ENCODE peak calls at places on chromosomes 16 and 17, in four cellular contexts. P is SK-N-SH, Q is WTC11, S is H1. N is an unnamed sample.

GRCh38 chr17:77444653-77445029 is 303.9 kb downstream of the SEC14L1 start:
- DNase-seq in Q (no peak), P (no peak), S (no peak), N (peak; percentile 50)

GRCh38 chr16:6160871-6161270 is 1063.3 kb upstream of the EEF2KMT start:
- DNase-seq in Q (no peak), S (no peak), P (no peak), N (no peak)

GRCh38 chr16:71681360-71681759 is 43.1 kb downstream of the PHLPP2 start:
- DNase-seq in S (no peak), P (no peak), Q (no peak), N (no peak)

GRCh38 chr17:60656499-60656898 is 21.2 kb upstream of the BCAS3 start:
- DNase-seq in P (no peak), Q (no peak), S (no peak), N (peak; percentile 25)

GRCh38 chr16:29684671-29685070 is 5.7 kb downstream of the QPRT start:
- DNase-seq in Q (no peak), S (no peak), P (no peak), N (no peak)

GRCh38 chr17:61621317-61621716 is 30.3 kb upstream of the NACA2 start:
- DNase-seq in Q (no peak), S (no peak), P (no peak), N (no peak)

GRCh38 chr17:3732171-3732570 is 8.5 kb downstream of the HASPIN start:
- DNase-seq in S (no peak), P (no peak), Q (no peak), N (peak; percentile 60)

GRCh38 chr16:10828851-10829331 is 10.3 kb upstream of the TVP23A start:
- DNase-seq in S (peak; percentile 49), Q (no peak), P (peak; percentile 82), N (no peak)

GRCh38 chr16:72371307-72372081 is 199.5 kb upstream of the PMFBP1 start:
- DNase-seq in Q (peak; percentile 44), P (no peak), S (no peak), N (no peak)

GRCh38 chr16:11410382-11411058 is 65.3 kb downstream of the RMI2 start:
- DNase-seq in S (no peak), Q (no peak), P (no peak), N (no peak)

GRCh38 chr16:29806096-29806579 is at the start of gene MAZ:
- DNase-seq in P (peak; percentile 90), S (no peak), Q (no peak), N (peak; percentile 78)

GRCh38 chr17:27602721-27603445 is 28.1 kb upstream of the LGALS9 start:
- DNase-seq in Q (peak; percentile 92), S (peak; percentile 93), P (peak; percentile 87), N (peak; percentile 91)

GRCh38 chr17:31310260-31310659 is 3.6 kb downstream of the EVI2B start:
- DNase-seq in Q (no peak), P (no peak), S (no peak), N (no peak)

GRCh38 chr16:28180660-28181556 is 30.9 kb downstream of the XPO6 start:
- DNase-seq in S (no peak), Q (no peak), P (no peak), N (no peak)

GRCh38 chr16:65658339-65659275 is 536.7 kb upstream of the CDH11 start:
- DNase-seq in P (peak; percentile 54), S (no peak), Q (no peak), N (no peak)

GRCh38 chr16:19132898-19133297 is 19.1 kb downstream of the ITPRIPL2 start:
- DNase-seq in Q (no peak), S (no peak), P (no peak), N (no peak)

GRCh38 chr16:3487521-3488410 is 7.5 kb downstream of the C16orf90 start:
- DNase-seq in S (no peak), P (no peak), Q (no peak), N (no peak)

GRCh38 chr17:39169518-39169917 is 3.6 kb upstream of the ARL5C start:
- DNase-seq in S (no peak), Q (no peak), P (no peak), N (no peak)

GRCh38 chr17:27644586-27644985 is 13.6 kb downstream of the LGALS9 start:
- DNase-seq in S (no peak), Q (no peak), P (no peak), N (no peak)

GRCh38 chr16:25108054-25108453 is 3.5 kb upstream of the LCMT1 start:
- DNase-seq in Q (peak; percentile 28), P (peak; percentile 33), S (peak; percentile 50), N (peak; percentile 75)

DNA sequence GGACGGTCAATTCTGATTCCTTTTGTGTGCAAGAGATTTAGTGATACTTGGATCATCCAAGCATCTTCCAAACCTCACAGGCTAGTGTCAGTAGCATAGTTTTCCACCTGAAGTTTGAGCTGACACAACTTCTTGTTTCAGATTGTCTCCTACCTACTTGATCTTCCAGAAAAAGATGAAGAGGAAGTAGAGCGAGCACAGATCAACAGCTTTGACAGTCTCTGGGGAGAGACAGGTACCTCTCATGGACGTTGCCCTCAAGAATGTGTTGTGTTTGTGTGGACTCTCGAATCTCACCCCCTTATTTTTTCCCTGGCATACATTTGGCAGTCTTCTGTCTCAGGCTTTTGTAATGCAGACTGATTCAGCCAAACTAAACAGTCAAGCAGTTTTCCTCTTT is 47.4 kb downstream of the CYB561 start:
- DNase-seq in S (no peak), P (no peak), Q (no peak), N (no peak)
- TF ChIP-seq TEAD4 in S (no peak), P (no peak), Q (no peak), N (no peak)

GRCh38 chr17:80397686-80398085 is 17.3 kb upstream of the ENDOV start:
- DNase-seq in S (no peak), P (no peak), Q (no peak), N (no peak)

GRCh38 chr17:80394629-80395216 is 20.2 kb upstream of the ENDOV start:
- DNase-seq in Q (no peak), S (no peak), P (no peak), N (no peak)

GRCh38 chr17:80395402-80396151 is 19.4 kb upstream of the ENDOV start:
- DNase-seq in S (no peak), P (peak; percentile 28), Q (no peak), N (no peak)

GRCh38 chr17:80393961-80394360 is 21.0 kb upstream of the ENDOV start:
- DNase-seq in Q (no peak), P (no peak), S (no peak), N (no peak)

DNA sequence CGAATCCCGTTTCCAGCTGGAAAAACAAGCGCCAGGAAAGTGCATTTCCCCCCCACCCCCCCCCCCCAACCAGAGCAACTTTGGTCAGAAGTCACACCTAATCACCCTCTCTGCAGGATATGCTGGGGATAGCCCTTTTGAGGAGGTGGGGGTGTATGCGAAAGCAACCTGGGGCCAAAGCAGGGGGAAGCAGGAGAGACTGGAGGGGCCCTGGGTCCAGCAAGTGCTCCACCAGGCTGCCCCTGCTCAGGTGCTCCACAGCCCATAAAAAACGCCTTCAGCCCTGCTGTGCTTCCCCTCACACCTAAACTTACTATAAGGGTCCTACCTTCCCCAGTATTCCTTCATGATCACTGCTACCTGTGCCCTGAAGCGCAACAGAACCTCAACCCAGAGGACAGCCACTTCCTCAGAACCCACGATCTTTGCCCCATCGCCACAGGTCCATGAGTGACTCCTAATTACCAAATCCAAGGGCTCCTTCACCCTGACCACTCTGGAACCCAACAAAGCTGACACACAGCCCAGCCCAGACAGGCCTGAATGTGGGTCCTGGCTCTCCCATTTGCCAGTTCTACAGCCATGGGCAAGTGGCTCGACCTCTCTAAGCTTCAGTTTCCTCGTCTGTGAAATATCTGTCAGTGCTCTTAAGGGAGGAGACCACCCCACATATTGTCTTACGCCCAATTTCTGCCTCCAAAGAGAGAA is 18.1 kb upstream of the ENDOV start:
- DNase-seq in Q (no peak), S (no peak), P (no peak), N (no peak)
- TF ChIP-seq TEAD4 in Q (no peak), S (no peak), P (no peak), N (no peak)

DNA sequence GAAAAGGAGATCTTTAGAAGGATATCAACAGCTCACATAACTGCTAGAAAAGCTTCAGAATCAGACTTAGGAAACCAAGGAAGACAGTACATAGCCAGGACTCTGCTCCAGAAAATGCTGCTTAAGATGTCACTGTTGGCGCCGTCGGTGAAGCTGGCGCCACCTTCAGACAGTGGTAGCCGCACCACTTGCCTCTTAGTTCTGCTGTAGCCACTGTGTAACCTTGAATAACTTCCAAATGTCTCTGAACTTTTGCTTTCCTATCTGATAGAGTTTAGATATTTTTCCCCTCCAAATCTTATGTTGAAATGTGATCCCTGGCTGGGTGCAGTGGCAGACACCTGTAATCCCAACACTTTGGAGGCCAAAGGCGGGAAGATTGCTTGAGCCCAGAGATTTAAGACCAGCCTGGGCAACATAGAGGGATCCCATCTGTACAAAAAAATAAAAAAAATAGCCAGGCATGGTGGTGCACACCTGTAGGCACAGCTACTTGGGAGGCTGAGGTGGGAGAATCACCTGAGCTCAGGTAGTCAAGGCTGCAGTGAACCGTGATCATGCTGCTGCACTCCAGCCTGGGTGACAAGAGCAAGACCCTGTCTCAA is 6.3 kb upstream of the USP31 start:
- DNase-seq in P (no peak), Q (peak; percentile 26), S (peak; percentile 49), N (no peak)
- TF ChIP-seq TEAD4 in P (no peak), Q (no peak), S (no peak), N (no peak)

GRCh38 chr16:76985362-76985761 is 205.6 kb upstream of the MON1B start:
- DNase-seq in P (no peak), S (no peak), Q (no peak), N (no peak)
- TF ChIP-seq TEAD4 in P (no peak), S (no peak), Q (no peak), N (no peak)

GRCh38 chr16:84925092-84925772 is 86.1 kb downstream of the ZDHHC7 start:
- DNase-seq in P (peak; percentile 56), Q (peak; percentile 94), S (peak; percentile 95), N (peak; percentile 86)
- TF ChIP-seq TEAD4 in P (no peak), Q (no peak), S (no peak), N (no peak)

GRCh38 chr17:81438688-81439087 is 43.4 kb downstream of the BAHCC1 start:
- DNase-seq in Q (no peak), S (no peak), P (no peak), N (no peak)

GRCh38 chr17:81439926-81440450 is 44.7 kb downstream of the BAHCC1 start:
- DNase-seq in S (no peak), Q (no peak), P (no peak), N (no peak)

GRCh38 chr17:81442791-81443190 is 47.5 kb downstream of the BAHCC1 start:
- DNase-seq in P (no peak), Q (no peak), S (no peak), N (no peak)

GRCh38 chr17:81438024-81438664 is 42.9 kb downstream of the BAHCC1 start:
- DNase-seq in S (no peak), Q (no peak), P (peak; percentile 64), N (no peak)

GRCh38 chr17:81440511-81441244 is 45.4 kb downstream of the BAHCC1 start:
- DNase-seq in S (peak; percentile 90), P (peak; percentile 98), Q (peak; percentile 84), N (peak; percentile 89)
- TF ChIP-seq TEAD4 in S (no peak), P (no peak), Q (no peak), N (no peak)